ENCODE peak calls at places on chromosomes 11 and 22, in six cellular contexts. S, M, T, W, V and Q are unnamed samples.

GRCh38 chr11:111378773-111379499 is at the start of gene POU2AF1:
- DNase-seq in S (no peak), M (no peak), T (no peak), W (no peak), V (peak), Q (no peak)

GRCh38 chr11:130815074-130815802 is 101.0 kb downstream of the SNX19 start:
- DNase-seq in S (no peak), M (no peak), T (no peak), W (no peak), V (no peak), Q (no peak)

GRCh38 chr11:32034680-32035079 is 56.2 kb upstream of the RCN1 start:
- DNase-seq in S (no peak), M (no peak), T (no peak), W (no peak), V (no peak), Q (no peak)

GRCh38 chr22:44576311-44577260 is 78.6 kb upstream of the RTL6 start:
- DNase-seq in S (no peak), M (no peak), T (no peak), W (peak), V (peak), Q (peak)

GRCh38 chr11:59659981-59660380 is 8.9 kb downstream of the PATL1 start:
- DNase-seq in S (no peak), M (no peak), T (no peak), W (no peak), V (no peak), Q (no peak)

GRCh38 chr11:107157146-107157808 is 139.0 kb upstream of the GUCY1A2 start:
- DNase-seq in S (no peak), M (no peak), T (no peak), W (no peak), V (no peak), Q (no peak)

GRCh38 chr11:28146123-28146751 is 38.0 kb downstream of the METTL15 start:
- DNase-seq in S (no peak), M (peak), T (peak), W (no peak), V (no peak), Q (no peak)

GRCh38 chr11:17876827-17877226 is 136.0 kb downstream of the SERGEF start:
- DNase-seq in S (no peak), M (no peak), T (no peak), W (no peak), V (no peak), Q (no peak)

GRCh38 chr11:26483101-26483500 is 89.0 kb downstream of the MUC15 start:
- DNase-seq in S (no peak), M (no peak), T (no peak), W (no peak), V (no peak), Q (no peak)

GRCh38 chr11:129699711-129700304 is 115.8 kb upstream of the TMEM45B start:
- DNase-seq in S (no peak), M (peak), T (no peak), W (no peak), V (no peak), Q (no peak)

GRCh38 chr22:18065256-18065655 is 12.5 kb upstream of the PEX26 start:
- DNase-seq in S (no peak), M (no peak), T (peak), W (peak), V (no peak), Q (no peak)

GRCh38 chr11:26947379-26947844 is 46.5 kb upstream of the FIBIN start:
- DNase-seq in S (peak), M (no peak), T (peak), W (peak), V (peak), Q (peak)

GRCh38 chr11:61148016-61148640 is 13.1 kb downstream of the VPS37C start:
- DNase-seq in S (no peak), M (no peak), T (no peak), W (no peak), V (no peak), Q (peak)

GRCh38 chr11:65246506-65246905 is 15.3 kb upstream of the POLA2 start:
- DNase-seq in S (no peak), M (no peak), T (no peak), W (no peak), V (no peak), Q (no peak)

GRCh38 chr11:62880231-62880802 is 379 bp upstream of the SLC3A2 start:
- DNase-seq in S (no peak), M (peak), T (peak), W (peak), V (peak), Q (no peak)

GRCh38 chr11:32172771-32173170 is 81.9 kb downstream of the RCN1 start:
- DNase-seq in S (no peak), M (no peak), T (no peak), W (no peak), V (no peak), Q (no peak)

GRCh38 chr11:47586456-47586855 is at the start of gene FAM180B:
- DNase-seq in S (no peak), M (no peak), T (no peak), W (peak), V (no peak), Q (no peak)

GRCh38 chr11:77073328-77074001 is 6.7 kb downstream of the CAPN5 start:
- DNase-seq in S (peak), M (peak), T (peak), W (peak), V (peak), Q (peak)

GRCh38 chr22:47161631-47162030 is 399.2 kb downstream of the TBC1D22A start:
- DNase-seq in S (no peak), M (no peak), T (no peak), W (peak), V (no peak), Q (peak)

GRCh38 chr22:26732284-26732683 is 74.9 kb downstream of the MIAT start:
- DNase-seq in S (no peak), M (no peak), T (no peak), W (no peak), V (no peak), Q (no peak)

GRCh38 chr11:104594228-104594958 is 303.9 kb downstream of the CASP12 start:
- DNase-seq in S (no peak), M (no peak), T (no peak), W (no peak), V (no peak), Q (no peak)

GRCh38 chr11:7485136-7485853 is at the start of gene OLFML1:
- DNase-seq in S (peak), M (no peak), T (no peak), W (peak), V (no peak), Q (no peak)

GRCh38 chr11:116515666-116516184 is 257.1 kb downstream of the BUD13 start:
- DNase-seq in S (no peak), M (no peak), T (no peak), W (no peak), V (no peak), Q (no peak)

DNA sequence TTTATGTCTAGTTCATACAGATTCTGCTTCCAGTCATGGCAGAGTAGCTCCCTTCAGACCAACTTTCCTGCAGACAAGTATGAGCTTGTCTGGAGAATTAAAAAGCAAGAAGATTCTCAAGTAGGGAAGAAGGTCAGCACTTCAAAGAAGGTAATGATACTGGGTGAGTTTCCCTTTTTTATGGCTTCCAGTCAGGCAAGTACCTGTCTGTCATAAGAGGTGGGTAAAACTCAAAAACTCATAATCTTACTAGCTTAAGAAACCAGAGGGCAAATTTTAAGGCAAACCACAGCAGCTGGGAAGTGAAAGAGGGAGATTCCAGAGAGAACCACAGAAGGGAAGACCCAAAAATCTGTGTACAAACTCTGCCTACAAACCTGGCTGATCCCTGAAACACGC is 54.2 kb downstream of the DENND5A start:
- DNase-seq in S (no peak), M (no peak), T (no peak), W (no peak), V (no peak), Q (no peak)
- TF ChIP-seq EP300 in S (no peak), M (no peak), T (no peak), W (no peak), V (no peak), Q (no peak)

DNA sequence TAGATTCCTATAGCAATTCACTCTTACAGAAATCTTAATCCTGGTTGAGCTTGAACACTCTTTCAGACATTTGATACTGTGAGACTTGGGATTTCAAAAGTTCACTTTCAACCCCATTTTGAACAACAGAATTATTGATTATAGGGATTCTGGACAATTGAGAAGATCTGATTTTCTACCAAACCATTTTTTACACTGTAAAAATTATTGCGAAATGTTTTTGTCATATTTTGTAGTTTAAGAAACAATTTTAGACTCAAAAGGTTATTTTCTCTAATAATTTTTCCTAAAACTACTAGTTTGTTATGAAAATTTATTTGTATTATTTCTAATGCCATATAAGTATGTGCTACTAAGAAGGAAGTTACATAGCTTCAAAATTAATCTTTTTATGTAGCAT is 36.4 kb downstream of the PIWIL4 start:
- DNase-seq in S (no peak), M (no peak), T (no peak), W (no peak), V (no peak), Q (no peak)
- TF ChIP-seq CTCF in S (no peak), M (no peak), T (no peak), W (no peak), V (no peak), Q (no peak)

GRCh38 chr11:11179239-11179638 is 173.8 kb downstream of the CSNK2A3 start:
- DNase-seq in S (no peak), M (no peak), T (peak), W (no peak), V (no peak), Q (no peak)
- TF ChIP-seq EP300 in S (peak), M (no peak), T (no peak), W (no peak), V (no peak), Q (no peak)

DNA sequence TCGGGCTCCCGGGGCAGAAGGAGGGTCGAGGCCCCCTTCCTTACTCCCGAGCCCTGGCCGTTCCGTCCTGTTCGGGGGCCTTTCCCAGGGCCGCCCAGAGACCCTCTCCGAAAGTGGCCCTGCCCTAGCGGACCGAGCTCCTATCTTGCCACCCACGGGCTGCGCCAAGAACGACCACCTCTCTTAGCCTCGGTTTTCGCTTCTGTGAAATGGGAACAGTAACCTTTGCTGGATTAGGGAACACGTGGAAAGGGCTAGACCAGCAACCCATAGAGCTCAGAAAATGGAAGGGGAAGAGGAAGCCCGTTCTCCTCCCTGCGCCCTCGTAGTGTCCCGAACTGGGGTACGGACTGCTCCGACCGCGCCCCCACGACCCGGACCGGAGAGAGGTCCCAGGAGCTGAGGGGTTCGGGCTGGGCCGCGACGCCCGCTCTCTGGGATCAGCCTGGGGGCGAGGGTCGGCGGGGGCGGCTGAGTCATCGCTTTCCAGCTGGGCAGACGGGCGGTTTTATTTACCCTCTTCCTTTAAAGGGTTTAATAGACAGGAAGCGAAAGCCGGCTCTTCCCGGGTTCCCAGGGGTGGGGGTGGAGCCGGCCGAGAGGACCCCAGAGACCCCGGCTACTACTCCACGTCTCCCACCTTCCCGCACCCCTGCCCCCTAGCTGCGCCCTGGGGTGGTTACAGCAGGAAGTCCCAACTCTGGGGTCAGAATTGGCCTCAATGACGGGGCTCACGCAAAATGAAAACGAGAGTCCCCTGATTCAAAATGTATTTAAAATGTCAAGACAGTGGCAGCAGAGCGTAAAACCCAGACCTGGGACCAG is 872 bp upstream of the PHLDA2 start:
- DNase-seq in S (no peak), M (peak), T (peak), W (peak), V (peak), Q (peak)
- TF ChIP-seq CTCF in S (no peak), M (no peak), T (no peak), W (no peak), V (no peak), Q (no peak)

GRCh38 chr11:120109531-120109930 is 28.4 kb downstream of the TRIM29 start:
- DNase-seq in S (no peak), M (no peak), T (no peak), W (no peak), V (no peak), Q (no peak)

GRCh38 chr11:120105576-120105975 is 32.3 kb downstream of the TRIM29 start:
- DNase-seq in S (no peak), M (no peak), T (no peak), W (no peak), V (no peak), Q (no peak)

GRCh38 chr11:120106354-120106753 is 31.6 kb downstream of the TRIM29 start:
- DNase-seq in S (no peak), M (no peak), T (no peak), W (no peak), V (no peak), Q (no peak)

GRCh38 chr11:120108154-120108784 is 29.6 kb downstream of the TRIM29 start:
- DNase-seq in S (peak), M (peak), T (peak), W (peak), V (no peak), Q (peak)

DNA sequence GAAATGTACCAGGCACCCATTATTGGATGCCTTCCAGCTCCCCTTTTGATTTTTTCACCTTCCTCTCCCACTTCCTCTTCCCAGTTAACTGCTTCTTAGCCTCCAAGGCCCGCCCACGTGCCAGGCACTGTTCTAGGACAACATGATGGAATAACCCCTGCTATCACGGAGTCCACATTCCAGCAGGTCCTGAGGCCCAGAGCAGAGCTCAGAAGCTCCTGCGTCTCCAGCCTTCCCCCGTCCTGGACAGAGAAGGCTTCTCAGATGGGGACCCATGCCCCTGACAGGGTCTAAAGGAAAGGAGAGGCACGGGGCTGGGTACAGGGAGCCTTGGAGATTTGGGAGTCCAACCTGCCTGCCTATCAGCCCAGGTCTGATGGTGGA is 29.1 kb downstream of the TRIM29 start:
- DNase-seq in S (no peak), M (no peak), T (no peak), W (no peak), V (no peak), Q (no peak)
- TF ChIP-seq EP300 in S (no peak), M (no peak), T (no peak), W (no peak), V (no peak), Q (no peak)